ENCODE peak calls at places on chromosomes 5 and 9, in nine cellular contexts. I is G401; C is stimulated activated CD4-positive, alpha-beta T cell treated with anti-CD3 and anti-CD28 coated beads, TNF-alpha, amount 100 ng/mL, for 24 hours; B is mesenteric fat pad; K is amniotic stem cell; X is NCI-H1105; G is Calu3; F is GM04503; V is posterior cingulate gyrus. L is an unnamed sample.

GRCh38 chr5:180866985-180867384 is 5.9 kb upstream of the ZFP62 start:
- DNase-seq in I (no peak), C (no peak), B (no peak), K (no peak), X (no peak), G (no peak), F (no peak), V (no peak), L (no peak)

GRCh38 chr9:136225748-136226679 is 19.6 kb downstream of the QSOX2 start:
- DNase-seq in I (peak), C (peak), B (no peak), K (peak), X (no peak), G (peak), F (no peak), V (no peak), L (no peak)

GRCh38 chr5:102629827-102630605 is 125.1 kb upstream of the PAM start:
- DNase-seq in I (no peak), C (no peak), B (no peak), K (no peak), X (no peak), G (no peak), F (no peak), V (no peak), L (no peak)

GRCh38 chr5:33513786-33514185 is 73.0 kb downstream of the TARS1 start:
- DNase-seq in I (no peak), C (no peak), B (no peak), K (no peak), X (no peak), G (no peak), F (peak), V (no peak), L (no peak)

GRCh38 chr5:110631236-110631635 is 95.2 kb downstream of the TMEM232 start:
- DNase-seq in I (no peak), C (no peak), B (no peak), K (no peak), X (no peak), G (no peak), F (no peak), V (no peak), L (no peak)

GRCh38 chr5:454936-455335 is 12.0 kb downstream of the EXOC3 start:
- DNase-seq in I (no peak), C (no peak), B (peak), K (no peak), X (no peak), G (no peak), F (no peak), V (no peak), L (no peak)

GRCh38 chr5:80864706-80865435 is 95.3 kb upstream of the RASGRF2 start:
- DNase-seq in I (no peak), C (no peak), B (no peak), K (no peak), X (no peak), G (no peak), F (no peak), V (no peak), L (no peak)

GRCh38 chr9:113623851-113624485 is 160.4 kb downstream of the RGS3 start:
- DNase-seq in I (no peak), C (no peak), B (peak), K (no peak), X (no peak), G (no peak), F (no peak), V (no peak), L (no peak)

GRCh38 chr5:54876-55569 is 36.9 kb upstream of the PLEKHG4B start:
- DNase-seq in I (no peak), C (no peak), B (no peak), K (no peak), X (no peak), G (no peak), F (no peak), V (no peak), L (no peak)

GRCh38 chr5:77305921-77306320 is 95.4 kb downstream of the PDE8B start:
- DNase-seq in I (no peak), C (no peak), B (no peak), K (no peak), X (no peak), G (no peak), F (peak), V (no peak), L (no peak)

GRCh38 chr5:37991267-37991902 is 151.5 kb upstream of the GDNF start:
- DNase-seq in I (no peak), C (no peak), B (no peak), K (no peak), X (no peak), G (no peak), F (no peak), V (no peak), L (no peak)

GRCh38 chr5:78659714-78660113 is 11.1 kb upstream of the LHFPL2 start:
- DNase-seq in I (no peak), C (no peak), B (no peak), K (no peak), X (no peak), G (no peak), F (no peak), V (no peak), L (no peak)

GRCh38 chr9:122800066-122801060 is at the start of gene OR1K1:
- DNase-seq in I (no peak), C (no peak), B (peak), K (no peak), X (no peak), G (no peak), F (no peak), V (no peak), L (no peak)

GRCh38 chr5:89117131-89117644 is 234.2 kb upstream of the MEF2C start:
- DNase-seq in I (no peak), C (no peak), B (no peak), K (no peak), X (no peak), G (peak), F (no peak), V (no peak), L (no peak)

GRCh38 chr9:104987743-104988142 is 59.8 kb upstream of the ABCA1 start:
- DNase-seq in I (no peak), C (no peak), B (no peak), K (no peak), X (no peak), G (peak), F (no peak), V (no peak), L (no peak)

L was measured in NCI-H1436 treated with DMSO at 0.1 percent for 48 hours.